ENCODE peak calls at places on chromosomes 6 and 20, in nine cellular contexts. I is activated CD8-positive, alpha-beta T cell treated with anti-CD3 and anti-CD28 coated beads for 36 hours; V is iPS DF 6.9; H is GM23248; P is mesothelial cell of epicardium; A is LoVo; U is gastrocnemius medialis; Y is neural crest cell; X is H4. C is an unnamed sample.
A peak's percentile ranks its signal among the peaks of the same experiment; 100 is the strongest.

GRCh38 chr20:53857723-53858236 is 212.6 kb downstream of the BCAS1 start:
- DNase-seq in P (no peak), H (no peak), A (peak; percentile 80), X (no peak), I (no peak), U (no peak), V (no peak), Y (no peak), C (no peak)

GRCh38 chr20:10219452-10219791 is 792 bp downstream of the SNAP25 start:
- DNase-seq in A (peak; percentile 63), Y (peak; percentile 91), U (no peak), X (peak; percentile 44), V (no peak), H (peak; percentile 71), P (peak; percentile 97), I (peak; percentile 69), C (no peak)

GRCh38 chr6:158698876-158699440 is 49.1 kb downstream of the SYTL3 start:
- DNase-seq in P (no peak), I (peak; percentile 70), U (no peak), Y (no peak), X (no peak), H (peak; percentile 16), A (no peak), V (no peak), C (no peak)

GRCh38 chr6:30915591-30915946 is 1.5 kb downstream of the VARS2 start:
- DNase-seq in V (peak; percentile 41), X (peak; percentile 54), U (peak; percentile 46), A (peak; percentile 54), H (peak; percentile 77), P (no peak), Y (peak; percentile 18), I (peak; percentile 19), C (no peak)

GRCh38 chr20:17803765-17804164 is 104.0 kb downstream of the BANF2 start:
- DNase-seq in A (no peak), X (no peak), I (no peak), U (peak; percentile 60), V (no peak), H (no peak), Y (no peak), P (no peak), C (no peak)

GRCh38 chr6:141394565-141395051 is 738.1 kb upstream of the GJE1 start:
- DNase-seq in P (no peak), I (no peak), V (no peak), Y (no peak), H (no peak), X (no peak), A (no peak), U (no peak), C (no peak)

GRCh38 chr6:33276581-33276863 is 401 bp upstream of the B3GALT4 start:
- DNase-seq in P (no peak), I (no peak), U (no peak), X (no peak), H (peak; percentile 20), A (no peak), V (no peak), Y (no peak), C (no peak)

GRCh38 chr6:95741001-95741400 is 163.7 kb downstream of the MANEA start:
- DNase-seq in I (no peak), A (no peak), X (peak; percentile 2), P (no peak), V (no peak), U (no peak), Y (no peak), H (no peak), C (no peak)

GRCh38 chr20:19976595-19977372 is 40.4 kb upstream of the NAA20 start:
- DNase-seq in V (no peak), U (peak; percentile 49), P (no peak), Y (peak; percentile 25), X (peak; percentile 87), H (peak; percentile 91), I (no peak), A (peak; percentile 79), C (no peak)

GRCh38 chr6:67630146-67630545 is 1004.9 kb upstream of the ADGRB3 start:
- DNase-seq in X (peak; percentile 91), U (no peak), H (peak; percentile 1), Y (no peak), A (no peak), P (no peak), V (no peak), I (no peak), C (no peak)

GRCh38 chr6:56101141-56101553 is 146.2 kb downstream of the COL21A1 start:
- DNase-seq in I (no peak), P (no peak), Y (no peak), V (no peak), H (peak; percentile 93), U (no peak), X (peak; percentile 98), A (peak; percentile 66), C (no peak)

GRCh38 chr6:43222418-43223059 is 6.7 kb downstream of the DNPH1 start:
- DNase-seq in I (no peak), U (no peak), Y (no peak), V (no peak), H (no peak), X (no peak), A (no peak), P (no peak), C (no peak)

GRCh38 chr6:156953478-156954146 is 176.4 kb downstream of the ARID1B start:
- DNase-seq in X (peak; percentile 89), I (peak; percentile 63), A (peak; percentile 80), P (peak; percentile 54), U (peak; percentile 76), H (peak; percentile 98), V (no peak), Y (peak; percentile 32), C (no peak)

GRCh38 chr6:158780963-158781691 is 38.0 kb downstream of the EZR start:
- DNase-seq in H (no peak), P (no peak), Y (no peak), V (no peak), X (no peak), I (no peak), A (no peak), U (no peak), C (no peak)

GRCh38 chr20:43448748-43449535 is 8.8 kb upstream of the SRSF6 start:
- DNase-seq in Y (peak; percentile 40), H (peak; percentile 60), I (peak; percentile 63), U (no peak), A (peak; percentile 53), P (no peak), X (peak; percentile 35), V (no peak), C (no peak)

GRCh38 chr6:149210376-149210775 is 107.1 kb upstream of the TAB2 start:
- DNase-seq in Y (no peak), X (peak; percentile 46), U (no peak), H (peak; percentile 73), V (no peak), A (no peak), I (peak; percentile 32), P (no peak), C (no peak)

GRCh38 chr6:118708055-118708454 is 56.7 kb upstream of the CEP85L start:
- DNase-seq in H (peak; percentile 70), X (no peak), Y (no peak), P (no peak), V (no peak), U (no peak), I (peak; percentile 46), A (no peak), C (no peak)

GRCh38 chr6:48476257-48476656 is 365.3 kb upstream of the PTCHD4 start:
- DNase-seq in A (no peak), X (no peak), I (no peak), V (peak; percentile 25), U (no peak), Y (no peak), H (peak; percentile 2), P (no peak), C (peak; percentile 12)

GRCh38 chr20:1130058-1130694 is 11.8 kb downstream of the PSMF1 start:
- DNase-seq in A (no peak), H (no peak), Y (no peak), P (no peak), U (no peak), V (no peak), I (no peak), X (no peak), C (no peak)

GRCh38 chr6:17015551-17016381 is 86.1 kb upstream of the STMND1 start:
- DNase-seq in U (no peak), I (peak; percentile 48), P (no peak), H (no peak), A (no peak), X (no peak), V (no peak), Y (no peak), C (no peak)

GRCh38 chr6:151022492-151022891 is 157.0 kb downstream of the MTHFD1L start:
- DNase-seq in V (no peak), X (no peak), H (no peak), Y (peak; percentile 40), U (no peak), A (no peak), P (no peak), I (no peak), C (no peak)

GRCh38 chr6:26268659-26269402 is 96.2 kb upstream of the BTN3A2 start:
- DNase-seq in U (no peak), I (peak; percentile 67), X (peak; percentile 74), H (peak; percentile 44), P (no peak), V (no peak), Y (no peak), A (peak; percentile 78), C (peak; percentile 89)

GRCh38 chr6:168385858-168386735 is 54.9 kb upstream of the SMOC2 start:
- DNase-seq in V (no peak), H (no peak), I (no peak), Y (no peak), X (no peak), U (no peak), P (no peak), A (no peak), C (no peak)

GRCh38 chr20:62266340-62266739 is 28.0 kb downstream of the OSBPL2 start:
- DNase-seq in A (no peak), P (no peak), V (no peak), I (peak; percentile 4), Y (no peak), X (no peak), H (no peak), U (peak; percentile 55), C (no peak)

GRCh38 chr20:1868856-1869255 is 26.4 kb upstream of the SIRPA start:
- DNase-seq in V (no peak), I (no peak), H (peak; percentile 74), A (no peak), P (no peak), Y (no peak), X (no peak), U (no peak), C (no peak)

GRCh38 chr6:23339268-23339667 is 769.9 kb downstream of the HDGFL1 start:
- DNase-seq in A (no peak), H (no peak), X (no peak), I (no peak), V (no peak), Y (no peak), P (peak; percentile 38), U (no peak), C (no peak)

GRCh38 chr6:123042412-123042811 is 46.4 kb downstream of the CLVS2 start:
- DNase-seq in V (no peak), A (no peak), I (no peak), Y (no peak), H (no peak), X (no peak), U (no peak), P (no peak), C (no peak)

GRCh38 chr20:6994452-6994851 is 227.0 kb downstream of the BMP2 start:
- DNase-seq in A (no peak), Y (no peak), H (peak; percentile 50), P (no peak), U (no peak), I (no peak), V (no peak), X (peak; percentile 4), C (no peak)

GRCh38 chr6:136676075-136676474 is 116.2 kb downstream of the MAP3K5 start:
- DNase-seq in I (no peak), H (no peak), A (no peak), X (no peak), Y (no peak), P (no peak), V (no peak), U (no peak), C (no peak)

GRCh38 chr20:60055740-60056139 is 97.5 kb downstream of the CDH26 start:
- DNase-seq in I (peak; percentile 61), X (no peak), V (no peak), H (peak; percentile 22), Y (no peak), P (no peak), U (peak; percentile 39), A (no peak), C (no peak)

C was measured in iPS DF 19.7.